ENCODE peak calls at places on chromosomes 6 and 20, in six cellular contexts. C, Q, B, Z, X and Y are unnamed samples.

GRCh38 chr20:24694727-24695528 is 225.5 kb downstream of the SYNDIG1 start:
- DNase-seq in Z (peak), C (no peak), B (no peak), Q (no peak), X (no peak), Y (no peak)

GRCh38 chr20:11080776-11081406 is 407.1 kb upstream of the JAG1 start:
- DNase-seq in Q (no peak), B (no peak), X (no peak), C (no peak), Z (no peak), Y (no peak)

GRCh38 chr20:1633535-1633934 is 13.7 kb upstream of the SIRPB1 start:
- DNase-seq in B (peak), X (no peak), Q (no peak), C (peak), Z (no peak), Y (no peak)

GRCh38 chr6:52352239-52353008 is 9.5 kb upstream of the PAQR8 start:
- DNase-seq in X (peak), Q (no peak), C (peak), B (peak), Z (no peak), Y (no peak)

GRCh38 chr20:50376888-50377459 is 133.2 kb upstream of the PTPN1 start:
- DNase-seq in Z (no peak), B (no peak), Q (no peak), X (no peak), C (no peak), Y (no peak)

GRCh38 chr6:6614096-6614964 is 25.8 kb downstream of the LY86 start:
- DNase-seq in C (no peak), X (no peak), Q (no peak), Z (no peak), B (no peak), Y (no peak)

GRCh38 chr20:44633187-44633851 is 18.2 kb downstream of the ADA start:
- DNase-seq in C (no peak), Z (no peak), Q (no peak), X (no peak), B (no peak), Y (no peak)

GRCh38 chr6:14321992-14322772 is 204.6 kb downstream of the CD83 start:
- DNase-seq in C (no peak), B (no peak), Z (no peak), Q (no peak), X (no peak), Y (no peak)

GRCh38 chr6:167500961-167501360 is 176.1 kb downstream of the TTLL2 start:
- DNase-seq in X (no peak), B (no peak), C (no peak), Q (no peak), Z (no peak), Y (no peak)

GRCh38 chr6:125950293-125950692 is 6.3 kb upstream of the HINT3 start:
- DNase-seq in C (no peak), B (peak), Q (no peak), Z (no peak), X (no peak), Y (no peak)

GRCh38 chr6:166672624-166673165 is 45.6 kb upstream of the RPS6KA2 start:
- DNase-seq in Q (no peak), B (no peak), Z (no peak), X (no peak), C (no peak), Y (no peak)

GRCh38 chr20:50532231-50532630 is 22.0 kb downstream of the PTPN1 start:
- DNase-seq in C (no peak), B (no peak), Q (no peak), Z (no peak), X (no peak), Y (no peak)

GRCh38 chr6:150291968-150292710 is 76.7 kb upstream of the IYD start:
- DNase-seq in Q (no peak), Z (no peak), X (no peak), C (no peak), B (no peak), Y (no peak)

GRCh38 chr20:38726849-38727601 is 2.7 kb downstream of the SLC32A1 start:
- DNase-seq in X (no peak), C (peak), B (peak), Q (peak), Z (peak), Y (peak)

GRCh38 chr20:14337400-14338171 is at the start of gene FLRT3:
- DNase-seq in X (peak), B (no peak), Q (no peak), Z (peak), C (peak), Y (peak)

GRCh38 chr6:111417181-111417585 is 65.8 kb downstream of the REV3L start:
- DNase-seq in C (no peak), Z (no peak), Q (no peak), X (no peak), B (no peak), Y (no peak)

GRCh38 chr6:85552652-85553051 is 41.0 kb downstream of the SNX14 start:
- DNase-seq in X (no peak), B (no peak), Z (no peak), Q (no peak), C (no peak), Y (no peak)

GRCh38 chr6:160101262-160102205 is 20.1 kb upstream of the SLC22A1 start:
- DNase-seq in C (no peak), Q (no peak), B (peak), X (no peak), Z (no peak), Y (no peak)

GRCh38 chr6:21595265-21595950 is 1.9 kb downstream of the SOX4 start:
- DNase-seq in Z (no peak), Q (peak), B (no peak), C (no peak), X (no peak), Y (peak)

GRCh38 chr6:56025785-56026184 is 150.4 kb upstream of the BMP5 start:
- DNase-seq in Q (no peak), Z (no peak), C (no peak), X (no peak), B (no peak), Y (no peak)

GRCh38 chr6:168301648-168302398 is 17.8 kb downstream of the DACT2 start:
- DNase-seq in Q (no peak), X (no peak), B (no peak), C (peak), Z (peak), Y (no peak)

GRCh38 chr20:19858972-19859371 is 100.9 kb downstream of the RIN2 start:
- DNase-seq in Z (no peak), B (no peak), C (no peak), Q (no peak), X (no peak), Y (no peak)

GRCh38 chr20:14477125-14477524 is 139.7 kb upstream of the FLRT3 start:
- DNase-seq in Z (no peak), X (no peak), Q (no peak), C (no peak), B (no peak), Y (no peak)

GRCh38 chr20:4957187-4957586 is 44.1 kb downstream of the SLC23A2 start:
- DNase-seq in Q (no peak), B (no peak), X (no peak), Z (no peak), C (no peak), Y (no peak)

GRCh38 chr20:63259734-63260460 is 5.6 kb upstream of the NKAIN4 start:
- DNase-seq in Z (no peak), C (no peak), B (no peak), Q (no peak), X (no peak), Y (no peak)

GRCh38 chr20:63756648-63756991 is 17.0 kb downstream of the SLC2A4RG start:
- DNase-seq in Z (no peak), B (no peak), C (no peak), Q (no peak), X (no peak), Y (no peak)

GRCh38 chr6:67285770-67286495 is 1349.1 kb upstream of the ADGRB3 start:
- DNase-seq in C (no peak), Q (no peak), Z (no peak), X (no peak), B (no peak), Y (no peak)

GRCh38 chr20:55390791-55391190 is 614.5 kb downstream of the CBLN4 start:
- DNase-seq in X (no peak), Z (no peak), Q (no peak), B (no peak), C (no peak), Y (no peak)

GRCh38 chr20:46694484-46694883 is 5.2 kb upstream of the TP53RK start:
- DNase-seq in Q (no peak), Z (no peak), B (peak), X (peak), C (no peak), Y (no peak)

GRCh38 chr20:46688151-46689081 is 828 bp downstream of the TP53RK start:
- DNase-seq in Q (no peak), Z (no peak), C (no peak), B (no peak), X (no peak), Y (no peak)

GRCh38 chr20:46689082-46689753 is at the start of gene TP53RK:
- DNase-seq in X (peak), Q (peak), C (peak), B (peak), Z (peak), Y (peak)

GRCh38 chr20:46690219-46691111 is 1.2 kb upstream of the TP53RK start:
- DNase-seq in B (no peak), X (no peak), Q (no peak), C (no peak), Z (no peak), Y (no peak)

GRCh38 chr20:46689754-46690085 is 476 bp upstream of the TP53RK start:
- DNase-seq in Z (no peak), B (no peak), C (no peak), Q (no peak), X (no peak), Y (no peak)
- TF ChIP-seq POLR2A in Z (no peak), B (peak), C (no peak), Q (no peak), X (no peak), Y (peak)

GRCh38 chr6:16956371-16956770 is 145.5 kb upstream of the STMND1 start:
- DNase-seq in C (no peak), Z (no peak), Q (no peak), X (no peak), B (no peak), Y (no peak)
- TF ChIP-seq TAF1 in C (no peak), Z (no peak), Q (no peak), X (no peak), B (no peak), Y (no peak)

GRCh38 chr6:146957443-146957842 is 246.8 kb upstream of the STXBP5 start:
- DNase-seq in Q (no peak), C (no peak), Z (no peak), B (no peak), X (no peak), Y (no peak)

GRCh38 chr6:146965110-146965689 is 239.0 kb upstream of the STXBP5 start:
- DNase-seq in Z (no peak), C (no peak), X (no peak), B (no peak), Q (no peak), Y (no peak)

GRCh38 chr6:146962332-146962731 is 241.9 kb upstream of the STXBP5 start:
- DNase-seq in Q (no peak), Z (no peak), C (no peak), X (no peak), B (no peak), Y (no peak)

GRCh38 chr6:146961831-146962230 is 242.4 kb upstream of the STXBP5 start:
- DNase-seq in Q (no peak), B (no peak), Z (no peak), X (no peak), C (no peak), Y (no peak)
- TF ChIP-seq POLR2A in Q (no peak), B (no peak), Z (no peak), X (no peak), C (no peak), Y (no peak)

DNA sequence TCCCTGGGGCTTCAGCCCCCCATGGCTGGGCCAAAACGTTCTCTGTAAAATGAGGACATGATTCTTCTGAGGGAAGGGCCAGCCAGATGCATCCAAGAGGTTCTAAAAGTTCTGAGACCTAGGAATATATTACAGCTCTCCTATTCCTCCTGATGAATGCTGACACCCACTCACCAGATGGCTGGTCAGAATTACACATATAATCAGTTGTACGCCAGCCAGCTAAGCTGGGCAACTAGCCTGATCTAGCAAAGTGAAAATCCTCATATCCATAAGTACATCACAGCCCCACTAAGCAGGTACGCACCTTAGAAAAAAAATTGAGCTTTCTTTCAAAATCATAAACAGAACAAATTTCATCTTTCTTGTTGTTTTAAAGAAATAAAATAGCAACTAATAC is 34.8 kb downstream of the C6orf118 start:
- DNase-seq in C (no peak), B (no peak), X (no peak), Q (no peak), Z (no peak), Y (no peak)
- TF ChIP-seq TAF1 in C (no peak), B (no peak), X (no peak), Q (no peak), Z (no peak), Y (no peak)

DNA sequence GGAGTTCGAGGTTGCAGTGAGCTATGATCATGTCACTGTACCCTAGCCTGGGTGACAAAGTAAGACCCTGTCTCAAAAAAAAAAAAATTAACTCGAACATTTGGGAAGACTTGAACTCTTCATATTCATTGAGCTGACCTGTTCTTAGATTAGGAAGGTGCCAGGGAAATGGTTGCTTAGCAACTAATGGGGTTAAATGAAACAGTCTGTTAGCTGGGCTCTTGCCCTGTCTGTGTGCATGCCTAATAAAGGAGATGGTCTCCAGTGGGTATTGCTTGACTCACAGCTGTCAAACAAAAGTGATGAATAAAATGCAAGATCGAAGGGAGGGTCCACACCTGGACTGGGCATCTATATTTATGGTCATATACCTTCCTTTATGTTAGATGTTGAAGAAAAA is 101.8 kb downstream of the KLHL32 start:
- DNase-seq in Z (no peak), X (no peak), B (no peak), Q (no peak), C (no peak), Y (no peak)
- TF ChIP-seq POLR2A in Z (no peak), X (no peak), B (no peak), Q (no peak), C (no peak), Y (no peak)

DNA sequence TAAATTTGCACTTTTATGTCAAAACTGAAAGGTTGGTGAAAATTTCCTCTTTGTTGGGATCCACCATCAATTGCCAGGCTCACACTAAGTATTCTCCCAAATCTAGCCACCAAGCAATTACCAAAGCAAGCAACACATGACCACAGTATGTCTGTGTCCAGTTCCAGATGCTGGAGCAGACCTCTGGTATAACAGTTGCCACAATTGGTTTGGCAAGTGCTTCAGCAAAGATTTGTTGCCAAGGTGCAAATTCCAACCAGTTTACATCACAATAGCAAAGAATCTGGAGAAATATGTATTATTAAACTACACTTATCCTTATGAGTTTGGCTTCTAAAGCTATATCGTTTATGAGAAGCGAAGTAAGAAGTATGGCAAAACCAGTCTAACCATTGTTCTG is 6.4 kb downstream of the GTF2H5 start:
- DNase-seq in X (no peak), Q (no peak), Z (no peak), B (no peak), C (no peak), Y (no peak)
- TF ChIP-seq TAF1 in X (no peak), Q (no peak), Z (no peak), B (no peak), C (no peak), Y (no peak)

GRCh38 chr6:142945446-142946180 is 637 bp upstream of the HIVEP2 start:
- DNase-seq in X (no peak), B (peak), C (no peak), Z (peak), Q (peak), Y (peak)

GRCh38 chr6:142947702-142948480 is 2.9 kb upstream of the HIVEP2 start:
- DNase-seq in X (no peak), Q (no peak), B (no peak), Z (no peak), C (no peak), Y (peak)

GRCh38 chr6:142945071-142945445 is at the start of gene HIVEP2:
- DNase-seq in B (peak), X (no peak), Z (peak), Q (peak), C (peak), Y (peak)

GRCh38 chr6:142946924-142947701 is 2.1 kb upstream of the HIVEP2 start:
- DNase-seq in B (peak), Q (peak), X (no peak), C (peak), Z (peak), Y (peak)

DNA sequence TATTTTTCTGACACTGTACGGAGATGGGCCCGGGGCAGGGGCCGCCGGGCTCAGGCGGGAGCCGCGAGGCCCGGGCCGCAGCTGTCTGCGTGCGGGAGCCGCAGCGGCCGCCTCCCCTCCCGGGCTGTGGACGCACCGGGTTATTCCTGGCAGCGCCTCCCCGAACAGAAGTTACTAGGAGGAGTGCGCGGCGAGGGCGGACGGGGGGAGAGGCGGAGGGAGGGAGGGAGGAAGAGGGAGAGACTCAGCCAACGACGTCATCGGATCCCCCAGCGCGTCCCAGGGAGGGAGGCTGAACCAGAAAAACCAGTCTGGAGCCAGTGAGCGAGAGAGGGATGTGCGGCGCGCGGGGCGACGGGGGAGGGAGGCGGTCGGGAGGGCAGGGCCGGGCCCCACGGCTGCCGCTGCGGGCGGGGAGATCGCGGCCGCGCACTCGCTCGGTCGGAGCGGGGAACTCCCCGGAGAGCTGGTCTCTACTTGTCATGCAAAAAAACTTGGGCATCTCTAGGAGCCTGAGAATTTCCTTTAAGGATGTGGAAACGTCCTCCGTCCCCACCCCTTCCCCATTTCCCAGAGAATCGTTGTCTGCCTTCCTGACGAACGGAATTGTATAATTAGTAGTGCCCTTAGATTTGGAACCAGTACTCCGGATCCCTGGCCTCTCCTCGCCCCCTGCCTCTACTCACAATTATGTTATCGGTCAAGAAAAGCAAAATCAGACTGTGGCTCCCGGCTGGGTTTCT is 1.4 kb upstream of the HIVEP2 start:
- DNase-seq in X (no peak), Q (peak), Z (peak), B (peak), C (peak), Y (peak)
- TF ChIP-seq POLR2A in X (peak), Q (peak), Z (peak), B (no peak), C (peak), Y (peak)

GRCh38 chr20:8032499-8032898 is 12.9 kb upstream of the TMX4 start:
- DNase-seq in Q (no peak), Z (no peak), C (no peak), X (no peak), B (no peak), Y (no peak)

GRCh38 chr20:8039048-8039447 is 19.5 kb upstream of the TMX4 start:
- DNase-seq in B (no peak), X (no peak), Q (no peak), C (peak), Z (no peak), Y (no peak)

GRCh38 chr20:8033447-8033846 is 13.9 kb upstream of the TMX4 start:
- DNase-seq in X (no peak), C (no peak), Q (no peak), B (no peak), Z (no peak), Y (no peak)

DNA sequence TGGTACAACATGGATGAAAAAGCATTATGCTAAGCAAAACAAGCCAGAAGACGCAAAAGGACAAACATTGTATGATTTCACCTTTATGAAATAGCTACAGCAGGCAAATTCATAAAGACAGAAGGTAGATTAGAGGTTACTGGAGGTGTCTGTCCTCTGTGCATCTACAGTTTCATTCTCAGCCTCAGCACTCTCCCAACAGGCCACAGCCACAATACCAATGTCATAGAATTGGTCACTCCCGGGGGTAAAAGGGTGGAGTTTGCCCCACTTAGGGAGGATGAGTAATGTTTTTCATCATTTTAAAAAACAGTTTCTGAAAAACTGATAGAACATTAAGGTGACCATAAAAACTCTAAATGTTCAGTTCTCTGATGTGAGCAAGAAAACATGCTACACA is 17.2 kb upstream of the TMX4 start:
- DNase-seq in Q (no peak), B (no peak), X (no peak), C (no peak), Z (no peak), Y (no peak)
- TF ChIP-seq TAF1 in Q (no peak), B (no peak), X (no peak), C (no peak), Z (no peak), Y (no peak)

GRCh38 chr6:31958741-31959739 is at the start of the genes NELFE and SKIC2:
- DNase-seq in C (peak), X (peak), Q (peak), Z (peak), B (peak), Y (peak)
- TF ChIP-seq POLR2A in C (peak), X (peak), Q (peak), Z (peak), B (peak), Y (peak)